ENCODE peak calls at places on chromosomes 4 and X, in nine cellular contexts. One of them, this sample, is unnamed.

GRCh38 chrX:43750248-43750676 is 94.2 kb downstream of the MAOA start:
- DNase-seq in SK-N-SH: peak
- DNase-seq in sigmoid colon: peak
- DNase-seq in lower lobe of right lung: peak
- DNase-seq in cardiac fibroblast: peak
- DNase-seq in GM10248: peak
- DNase-seq in glutamatergic neuron: peak
- DNase-seq in left lung: no peak
- DNase-seq in B cell: peak
- DNase-seq in this sample: peak

GRCh38 chr4:95118507-95118906 is 360.8 kb downstream of the BMPR1B start:
- DNase-seq in SK-N-SH: no peak
- DNase-seq in sigmoid colon: no peak
- DNase-seq in lower lobe of right lung: no peak
- DNase-seq in cardiac fibroblast: no peak
- DNase-seq in GM10248: no peak
- DNase-seq in glutamatergic neuron: no peak
- DNase-seq in left lung: no peak
- DNase-seq in B cell: no peak
- DNase-seq in this sample: no peak

GRCh38 chrX:74325130-74326059 is 21.4 kb downstream of the ZCCHC13 start:
- DNase-seq in SK-N-SH: peak
- DNase-seq in sigmoid colon: no peak
- DNase-seq in lower lobe of right lung: no peak
- DNase-seq in cardiac fibroblast: no peak
- DNase-seq in GM10248: no peak
- DNase-seq in glutamatergic neuron: peak
- DNase-seq in left lung: no peak
- DNase-seq in B cell: no peak
- DNase-seq in this sample: no peak

GRCh38 chr4:44679060-44679459 is 840 bp downstream of the GUF1 start:
- DNase-seq in SK-N-SH: no peak
- DNase-seq in sigmoid colon: no peak
- DNase-seq in lower lobe of right lung: no peak
- DNase-seq in cardiac fibroblast: no peak
- DNase-seq in GM10248: no peak
- DNase-seq in glutamatergic neuron: no peak
- DNase-seq in left lung: no peak
- DNase-seq in B cell: no peak
- DNase-seq in this sample: no peak

GRCh38 chr4:123088521-123088920 is 166.1 kb upstream of the NUDT6 start:
- DNase-seq in SK-N-SH: no peak
- DNase-seq in sigmoid colon: no peak
- DNase-seq in lower lobe of right lung: no peak
- DNase-seq in cardiac fibroblast: no peak
- DNase-seq in GM10248: no peak
- DNase-seq in glutamatergic neuron: no peak
- DNase-seq in left lung: no peak
- DNase-seq in B cell: no peak
- DNase-seq in this sample: no peak

GRCh38 chr4:107987916-107988762 is 1.6 kb upstream of the HADH start:
- DNase-seq in SK-N-SH: no peak
- DNase-seq in sigmoid colon: no peak
- DNase-seq in lower lobe of right lung: no peak
- DNase-seq in cardiac fibroblast: no peak
- DNase-seq in GM10248: no peak
- DNase-seq in glutamatergic neuron: no peak
- DNase-seq in left lung: no peak
- DNase-seq in B cell: no peak
- DNase-seq in this sample: no peak

GRCh38 chr4:55993994-55994657 is 45.4 kb downstream of the CEP135 start:
- DNase-seq in SK-N-SH: no peak
- DNase-seq in sigmoid colon: no peak
- DNase-seq in lower lobe of right lung: no peak
- DNase-seq in cardiac fibroblast: no peak
- DNase-seq in GM10248: peak
- DNase-seq in glutamatergic neuron: no peak
- DNase-seq in left lung: no peak
- DNase-seq in B cell: no peak
- DNase-seq in this sample: peak

GRCh38 chr4:124155239-124155638 is 557.3 kb downstream of the ANKRD50 start:
- DNase-seq in SK-N-SH: no peak
- DNase-seq in sigmoid colon: no peak
- DNase-seq in lower lobe of right lung: no peak
- DNase-seq in cardiac fibroblast: no peak
- DNase-seq in GM10248: no peak
- DNase-seq in glutamatergic neuron: no peak
- DNase-seq in left lung: no peak
- DNase-seq in B cell: no peak
- DNase-seq in this sample: no peak

GRCh38 chrX:105695451-105695850 is 126.9 kb upstream of the NRK start:
- DNase-seq in SK-N-SH: no peak
- DNase-seq in sigmoid colon: no peak
- DNase-seq in lower lobe of right lung: no peak
- DNase-seq in cardiac fibroblast: peak
- DNase-seq in GM10248: no peak
- DNase-seq in glutamatergic neuron: no peak
- DNase-seq in left lung: no peak
- DNase-seq in B cell: no peak
- DNase-seq in this sample: no peak

GRCh38 chr4:51831133-51831532 is 11.8 kb upstream of the DCUN1D4 start:
- DNase-seq in SK-N-SH: peak
- DNase-seq in sigmoid colon: peak
- DNase-seq in lower lobe of right lung: peak
- DNase-seq in cardiac fibroblast: peak
- DNase-seq in GM10248: peak
- DNase-seq in glutamatergic neuron: peak
- DNase-seq in left lung: peak
- DNase-seq in B cell: peak
- DNase-seq in this sample: no peak

GRCh38 chr4:38889143-38889542 is 21.5 kb downstream of the FAM114A1 start:
- DNase-seq in SK-N-SH: no peak
- DNase-seq in sigmoid colon: no peak
- DNase-seq in lower lobe of right lung: no peak
- DNase-seq in cardiac fibroblast: peak
- DNase-seq in GM10248: peak
- DNase-seq in glutamatergic neuron: no peak
- DNase-seq in left lung: no peak
- DNase-seq in B cell: no peak
- DNase-seq in this sample: peak

GRCh38 chrX:97045470-97045869 is 161.8 kb downstream of the RPA4 start:
- DNase-seq in SK-N-SH: no peak
- DNase-seq in sigmoid colon: no peak
- DNase-seq in lower lobe of right lung: no peak
- DNase-seq in cardiac fibroblast: peak
- DNase-seq in GM10248: no peak
- DNase-seq in glutamatergic neuron: no peak
- DNase-seq in left lung: no peak
- DNase-seq in B cell: no peak
- DNase-seq in this sample: no peak
- TF ChIP-seq CTCF in SK-N-SH: no peak
- TF ChIP-seq CTCF in sigmoid colon: no peak
- TF ChIP-seq CTCF in lower lobe of right lung: no peak
- TF ChIP-seq CTCF in cardiac fibroblast: no peak
- TF ChIP-seq CTCF in GM10248: no peak
- TF ChIP-seq CTCF in glutamatergic neuron: no peak
- TF ChIP-seq CTCF in left lung: no peak
- TF ChIP-seq CTCF in B cell: no peak
- TF ChIP-seq CTCF in this sample: no peak

DNA sequence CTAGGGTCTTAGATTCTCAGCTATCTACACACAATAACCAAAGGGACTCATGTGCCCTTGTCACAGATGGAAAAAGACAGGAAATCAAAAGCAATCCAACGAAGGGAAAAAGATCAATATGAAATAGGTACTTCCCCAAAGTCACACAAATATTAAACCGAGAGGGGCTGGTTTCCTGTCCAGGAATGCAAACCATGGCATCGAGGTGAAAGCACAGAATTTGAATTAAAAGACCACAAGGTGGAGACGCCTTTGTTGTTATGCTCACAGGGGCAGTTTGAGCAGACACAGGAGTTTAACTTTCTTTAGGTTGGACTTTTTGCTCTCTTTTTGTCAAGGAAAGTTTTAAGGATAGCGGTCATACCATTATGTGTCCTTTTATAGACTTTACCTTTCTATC is 14.3 kb downstream of the H2BW1 start:
- DNase-seq in SK-N-SH: no peak
- DNase-seq in sigmoid colon: no peak
- DNase-seq in lower lobe of right lung: no peak
- DNase-seq in cardiac fibroblast: no peak
- DNase-seq in GM10248: no peak
- DNase-seq in glutamatergic neuron: no peak
- DNase-seq in left lung: no peak
- DNase-seq in B cell: no peak
- DNase-seq in this sample: no peak
- TF ChIP-seq CTCF in SK-N-SH: no peak
- TF ChIP-seq CTCF in sigmoid colon: no peak
- TF ChIP-seq CTCF in lower lobe of right lung: no peak
- TF ChIP-seq CTCF in cardiac fibroblast: no peak
- TF ChIP-seq CTCF in GM10248: no peak
- TF ChIP-seq CTCF in glutamatergic neuron: no peak
- TF ChIP-seq CTCF in left lung: no peak
- TF ChIP-seq CTCF in B cell: no peak
- TF ChIP-seq CTCF in this sample: no peak

DNA sequence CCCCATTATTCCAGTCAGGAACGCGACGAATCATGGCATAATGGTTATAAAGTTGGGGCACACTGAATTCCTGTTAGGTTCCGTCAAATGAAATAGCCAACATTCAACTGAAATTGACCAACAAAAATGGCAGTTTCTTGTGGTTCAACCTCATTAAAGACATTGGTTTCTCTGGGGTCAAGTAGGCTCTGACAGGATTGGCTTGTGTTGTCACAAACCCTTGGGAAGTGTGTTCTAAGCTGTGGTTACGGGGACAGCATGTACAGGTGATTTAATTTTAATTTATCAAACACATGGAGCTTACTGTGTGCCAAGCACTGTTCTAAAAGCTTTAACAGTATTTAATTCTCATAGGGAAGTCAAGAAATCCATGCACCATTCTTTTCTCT is 751 bp downstream of the XK start:
- DNase-seq in SK-N-SH: no peak
- DNase-seq in sigmoid colon: no peak
- DNase-seq in lower lobe of right lung: no peak
- DNase-seq in cardiac fibroblast: no peak
- DNase-seq in GM10248: no peak
- DNase-seq in glutamatergic neuron: no peak
- DNase-seq in left lung: no peak
- DNase-seq in B cell: no peak
- DNase-seq in this sample: no peak
- TF ChIP-seq CTCF in SK-N-SH: no peak
- TF ChIP-seq CTCF in sigmoid colon: no peak
- TF ChIP-seq CTCF in lower lobe of right lung: no peak
- TF ChIP-seq CTCF in cardiac fibroblast: no peak
- TF ChIP-seq CTCF in GM10248: no peak
- TF ChIP-seq CTCF in glutamatergic neuron: no peak
- TF ChIP-seq CTCF in left lung: no peak
- TF ChIP-seq CTCF in B cell: no peak
- TF ChIP-seq CTCF in this sample: no peak

GRCh38 chrX:50765986-50766385 is 48.0 kb downstream of the SHROOM4 start:
- DNase-seq in SK-N-SH: no peak
- DNase-seq in sigmoid colon: no peak
- DNase-seq in lower lobe of right lung: no peak
- DNase-seq in cardiac fibroblast: no peak
- DNase-seq in GM10248: no peak
- DNase-seq in glutamatergic neuron: no peak
- DNase-seq in left lung: no peak
- DNase-seq in B cell: no peak
- DNase-seq in this sample: no peak

GRCh38 chrX:50769389-50770063 is 44.5 kb downstream of the SHROOM4 start:
- DNase-seq in SK-N-SH: no peak
- DNase-seq in sigmoid colon: peak
- DNase-seq in lower lobe of right lung: no peak
- DNase-seq in cardiac fibroblast: no peak
- DNase-seq in GM10248: no peak
- DNase-seq in glutamatergic neuron: no peak
- DNase-seq in left lung: no peak
- DNase-seq in B cell: no peak
- DNase-seq in this sample: no peak

GRCh38 chrX:50768801-50769200 is 45.2 kb downstream of the SHROOM4 start:
- DNase-seq in SK-N-SH: no peak
- DNase-seq in sigmoid colon: no peak
- DNase-seq in lower lobe of right lung: no peak
- DNase-seq in cardiac fibroblast: peak
- DNase-seq in GM10248: no peak
- DNase-seq in glutamatergic neuron: no peak
- DNase-seq in left lung: no peak
- DNase-seq in B cell: no peak
- DNase-seq in this sample: no peak

DNA sequence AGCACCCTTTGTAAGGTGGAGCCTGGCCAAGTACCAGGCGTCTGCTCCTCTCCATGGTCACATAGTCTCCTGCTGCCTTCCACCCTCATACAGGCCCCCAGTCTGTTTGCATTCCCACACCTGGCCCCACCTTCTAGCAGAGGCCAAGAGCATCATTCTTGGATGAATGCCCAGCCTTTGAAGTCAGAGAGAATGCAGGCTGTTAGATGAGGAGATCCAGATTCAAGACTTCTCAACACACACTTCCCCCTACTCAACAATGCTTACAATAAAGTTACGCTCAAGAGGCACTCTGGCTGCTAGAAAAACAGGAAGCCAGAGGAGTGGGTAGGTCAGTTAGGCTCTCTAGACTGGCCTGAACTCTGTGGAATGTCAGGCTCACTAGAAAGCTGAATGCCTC is 43.3 kb downstream of the SHROOM4 start:
- DNase-seq in SK-N-SH: no peak
- DNase-seq in sigmoid colon: no peak
- DNase-seq in lower lobe of right lung: peak
- DNase-seq in cardiac fibroblast: peak
- DNase-seq in GM10248: no peak
- DNase-seq in glutamatergic neuron: no peak
- DNase-seq in left lung: peak
- DNase-seq in B cell: no peak
- DNase-seq in this sample: no peak
- TF ChIP-seq CTCF in SK-N-SH: no peak
- TF ChIP-seq CTCF in sigmoid colon: no peak
- TF ChIP-seq CTCF in lower lobe of right lung: no peak
- TF ChIP-seq CTCF in cardiac fibroblast: no peak
- TF ChIP-seq CTCF in GM10248: no peak
- TF ChIP-seq CTCF in glutamatergic neuron: no peak
- TF ChIP-seq CTCF in left lung: no peak
- TF ChIP-seq CTCF in B cell: no peak
- TF ChIP-seq CTCF in this sample: no peak

DNA sequence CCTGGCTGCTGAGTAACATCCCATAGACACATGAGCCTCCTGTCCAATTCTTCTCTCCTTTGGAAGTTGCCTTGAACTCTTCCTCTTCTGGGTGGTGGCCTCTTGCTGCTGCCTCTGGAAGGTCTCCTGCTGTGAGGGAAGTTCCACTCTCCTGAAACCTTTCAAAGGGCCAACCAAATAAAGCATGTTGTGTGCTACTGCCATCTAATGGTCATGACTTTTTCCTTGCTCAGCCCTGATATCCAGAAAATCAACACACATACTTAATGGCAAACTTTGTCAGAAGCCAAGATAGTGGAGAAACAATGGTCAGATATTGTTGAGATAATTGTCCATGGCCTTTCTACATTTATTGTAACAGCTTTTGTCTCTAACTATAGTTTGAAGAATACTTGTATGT is 19.1 kb upstream of the ZXDA start:
- DNase-seq in SK-N-SH: no peak
- DNase-seq in sigmoid colon: no peak
- DNase-seq in lower lobe of right lung: no peak
- DNase-seq in cardiac fibroblast: peak
- DNase-seq in GM10248: no peak
- DNase-seq in glutamatergic neuron: no peak
- DNase-seq in left lung: no peak
- DNase-seq in B cell: no peak
- DNase-seq in this sample: no peak
- TF ChIP-seq CTCF in SK-N-SH: peak
- TF ChIP-seq CTCF in sigmoid colon: peak
- TF ChIP-seq CTCF in lower lobe of right lung: peak
- TF ChIP-seq CTCF in cardiac fibroblast: peak
- TF ChIP-seq CTCF in GM10248: peak
- TF ChIP-seq CTCF in glutamatergic neuron: peak
- TF ChIP-seq CTCF in left lung: peak
- TF ChIP-seq CTCF in B cell: peak
- TF ChIP-seq CTCF in this sample: peak

This sample was measured in GM13976.